ENCODE peak calls at places on chromosomes 5 and 9, in ten cellular contexts. One of them, this sample, is unnamed.

GRCh38 chr5:166509085-166509484 is 1782.4 kb upstream of the WWC1 start:
- DNase-seq in NB4: peak
- DNase-seq in AG04450: no peak
- DNase-seq in GM06990: no peak
- DNase-seq in naive thymus-derived CD4-positive, alpha-beta T cell: no peak
- DNase-seq in GM12865: no peak
- DNase-seq in psoas muscle: no peak
- DNase-seq in mucosa of descending colon: no peak
- DNase-seq in heart left ventricle: no peak
- DNase-seq in kidney: no peak
- DNase-seq in this sample: peak

GRCh38 chr5:72268753-72269410 is 51.2 kb downstream of the MRPS27 start:
- DNase-seq in NB4: peak
- DNase-seq in AG04450: no peak
- DNase-seq in GM06990: peak
- DNase-seq in naive thymus-derived CD4-positive, alpha-beta T cell: peak
- DNase-seq in GM12865: peak
- DNase-seq in psoas muscle: no peak
- DNase-seq in mucosa of descending colon: peak
- DNase-seq in heart left ventricle: peak
- DNase-seq in kidney: no peak
- DNase-seq in this sample: peak

GRCh38 chr5:45098483-45098882 is 289.7 kb downstream of the MRPS30 start:
- DNase-seq in NB4: no peak
- DNase-seq in AG04450: no peak
- DNase-seq in GM06990: no peak
- DNase-seq in naive thymus-derived CD4-positive, alpha-beta T cell: no peak
- DNase-seq in GM12865: peak
- DNase-seq in psoas muscle: no peak
- DNase-seq in mucosa of descending colon: no peak
- DNase-seq in heart left ventricle: no peak
- DNase-seq in kidney: no peak
- DNase-seq in this sample: no peak

GRCh38 chr5:138824924-138825863 is 49.9 kb downstream of the LRRTM2 start:
- DNase-seq in NB4: peak
- DNase-seq in AG04450: no peak
- DNase-seq in GM06990: peak
- DNase-seq in naive thymus-derived CD4-positive, alpha-beta T cell: peak
- DNase-seq in GM12865: peak
- DNase-seq in psoas muscle: no peak
- DNase-seq in mucosa of descending colon: no peak
- DNase-seq in heart left ventricle: no peak
- DNase-seq in kidney: no peak
- DNase-seq in this sample: peak

GRCh38 chr9:113634597-113635515 is 171.3 kb downstream of the RGS3 start:
- DNase-seq in NB4: no peak
- DNase-seq in AG04450: no peak
- DNase-seq in GM06990: no peak
- DNase-seq in naive thymus-derived CD4-positive, alpha-beta T cell: no peak
- DNase-seq in GM12865: no peak
- DNase-seq in psoas muscle: no peak
- DNase-seq in mucosa of descending colon: no peak
- DNase-seq in heart left ventricle: no peak
- DNase-seq in kidney: no peak
- DNase-seq in this sample: no peak

GRCh38 chr9:33813712-33814641 is 3.0 kb upstream of the UBE2R2 start:
- DNase-seq in NB4: peak
- DNase-seq in AG04450: no peak
- DNase-seq in GM06990: peak
- DNase-seq in naive thymus-derived CD4-positive, alpha-beta T cell: peak
- DNase-seq in GM12865: peak
- DNase-seq in psoas muscle: no peak
- DNase-seq in mucosa of descending colon: no peak
- DNase-seq in heart left ventricle: no peak
- DNase-seq in kidney: peak
- DNase-seq in this sample: peak

GRCh38 chr5:55694152-55694830 is 17.8 kb downstream of the SLC38A9 start:
- DNase-seq in NB4: peak
- DNase-seq in AG04450: no peak
- DNase-seq in GM06990: no peak
- DNase-seq in naive thymus-derived CD4-positive, alpha-beta T cell: no peak
- DNase-seq in GM12865: peak
- DNase-seq in psoas muscle: no peak
- DNase-seq in mucosa of descending colon: no peak
- DNase-seq in heart left ventricle: no peak
- DNase-seq in kidney: no peak
- DNase-seq in this sample: peak

GRCh38 chr9:89080193-89080592 is 88.9 kb downstream of the S1PR3 start:
- DNase-seq in NB4: no peak
- DNase-seq in AG04450: no peak
- DNase-seq in GM06990: no peak
- DNase-seq in naive thymus-derived CD4-positive, alpha-beta T cell: no peak
- DNase-seq in GM12865: no peak
- DNase-seq in psoas muscle: peak
- DNase-seq in mucosa of descending colon: no peak
- DNase-seq in heart left ventricle: peak
- DNase-seq in kidney: peak
- DNase-seq in this sample: no peak

GRCh38 chr9:38358390-38359296 is 33.9 kb upstream of the ALDH1B1 start:
- DNase-seq in NB4: no peak
- DNase-seq in AG04450: no peak
- DNase-seq in GM06990: no peak
- DNase-seq in naive thymus-derived CD4-positive, alpha-beta T cell: no peak
- DNase-seq in GM12865: no peak
- DNase-seq in psoas muscle: no peak
- DNase-seq in mucosa of descending colon: no peak
- DNase-seq in heart left ventricle: no peak
- DNase-seq in kidney: no peak
- DNase-seq in this sample: no peak

DNA sequence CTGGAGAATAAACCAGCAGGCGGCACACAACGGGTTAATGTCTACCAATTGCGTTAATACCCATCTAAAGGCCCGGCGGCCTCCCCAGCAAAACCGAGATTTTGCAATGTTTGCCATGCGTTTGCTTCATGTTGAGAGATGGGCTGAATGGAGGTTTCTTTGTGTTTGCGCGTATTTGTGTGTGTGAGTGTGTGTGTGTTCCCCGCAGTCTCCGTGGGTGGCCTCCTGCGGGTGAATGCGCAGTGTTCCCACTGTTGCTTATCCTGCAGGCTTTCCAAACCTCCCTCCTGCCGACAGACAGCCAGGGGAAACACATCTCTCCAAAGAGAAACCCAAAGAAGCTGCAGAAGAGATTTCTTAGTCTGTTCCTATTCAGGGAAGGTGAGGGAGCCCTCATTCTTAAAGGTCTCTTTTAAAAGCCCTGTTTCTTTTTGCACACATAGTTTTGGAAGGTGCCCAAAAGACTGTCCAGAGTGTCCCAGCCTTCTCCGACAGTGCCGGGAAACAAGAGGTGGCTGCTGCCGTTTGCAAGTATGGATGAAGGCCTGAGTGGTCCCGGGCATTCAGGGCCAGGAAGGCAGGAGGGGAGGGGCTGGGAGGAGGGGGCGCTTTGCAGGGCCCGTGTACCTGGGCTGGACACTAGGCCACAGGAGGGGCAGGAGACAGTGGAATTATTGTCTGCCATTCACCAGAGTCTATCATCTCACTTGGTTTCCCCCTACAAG is 103.8 kb upstream of the ERCC6L2 start:
- DNase-seq in NB4: no peak
- DNase-seq in AG04450: no peak
- DNase-seq in GM06990: no peak
- DNase-seq in naive thymus-derived CD4-positive, alpha-beta T cell: no peak
- DNase-seq in GM12865: no peak
- DNase-seq in psoas muscle: peak
- DNase-seq in mucosa of descending colon: no peak
- DNase-seq in heart left ventricle: no peak
- DNase-seq in kidney: peak
- DNase-seq in this sample: no peak
- H3K4me3 ChIP-seq in NB4: no peak
- H3K4me3 ChIP-seq in AG04450: no peak
- H3K4me3 ChIP-seq in GM06990: no peak
- H3K4me3 ChIP-seq in naive thymus-derived CD4-positive, alpha-beta T cell: no peak
- H3K4me3 ChIP-seq in GM12865: no peak
- H3K4me3 ChIP-seq in psoas muscle: no peak
- H3K4me3 ChIP-seq in mucosa of descending colon: no peak
- H3K4me3 ChIP-seq in heart left ventricle: no peak
- H3K4me3 ChIP-seq in kidney: no peak
- H3K4me3 ChIP-seq in this sample: no peak

DNA sequence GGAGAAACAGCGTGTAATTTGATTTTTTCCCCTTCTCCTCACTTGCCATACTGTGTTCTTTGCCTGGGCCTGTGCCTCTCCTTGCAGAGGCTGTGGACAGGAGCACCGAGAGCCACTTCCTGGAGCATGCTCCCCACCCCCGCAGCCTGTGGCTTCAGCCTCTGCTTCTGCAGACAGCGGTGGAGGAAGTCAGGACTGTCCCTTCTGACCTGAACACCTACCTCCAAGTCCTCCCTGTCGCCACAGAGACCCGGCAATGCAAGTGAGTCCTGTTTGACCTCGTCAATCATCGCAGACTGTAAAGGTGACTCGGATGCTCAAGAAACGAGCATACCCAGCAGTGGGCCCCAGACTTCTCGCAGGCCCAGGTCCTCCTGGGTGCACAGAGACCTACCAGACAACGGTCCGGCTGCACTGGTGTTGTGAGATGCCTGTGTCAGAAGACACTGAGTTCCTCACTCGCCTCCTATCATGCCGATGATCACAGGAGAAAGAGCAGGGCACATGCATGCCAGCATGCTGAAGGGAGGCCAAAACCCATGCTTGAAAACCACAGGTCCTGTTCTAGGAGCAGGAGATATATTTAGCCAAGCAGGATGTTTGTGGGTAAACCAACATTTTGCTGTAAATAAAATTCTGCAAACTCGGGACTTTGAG is 198.8 kb downstream of the AUH start:
- DNase-seq in NB4: peak
- DNase-seq in AG04450: no peak
- DNase-seq in GM06990: peak
- DNase-seq in naive thymus-derived CD4-positive, alpha-beta T cell: no peak
- DNase-seq in GM12865: peak
- DNase-seq in psoas muscle: no peak
- DNase-seq in mucosa of descending colon: peak
- DNase-seq in heart left ventricle: no peak
- DNase-seq in kidney: peak
- DNase-seq in this sample: peak
- H3K4me3 ChIP-seq in NB4: peak
- H3K4me3 ChIP-seq in AG04450: no peak
- H3K4me3 ChIP-seq in GM06990: no peak
- H3K4me3 ChIP-seq in naive thymus-derived CD4-positive, alpha-beta T cell: peak
- H3K4me3 ChIP-seq in GM12865: no peak
- H3K4me3 ChIP-seq in psoas muscle: no peak
- H3K4me3 ChIP-seq in mucosa of descending colon: no peak
- H3K4me3 ChIP-seq in heart left ventricle: no peak
- H3K4me3 ChIP-seq in kidney: no peak
- H3K4me3 ChIP-seq in this sample: peak

DNA sequence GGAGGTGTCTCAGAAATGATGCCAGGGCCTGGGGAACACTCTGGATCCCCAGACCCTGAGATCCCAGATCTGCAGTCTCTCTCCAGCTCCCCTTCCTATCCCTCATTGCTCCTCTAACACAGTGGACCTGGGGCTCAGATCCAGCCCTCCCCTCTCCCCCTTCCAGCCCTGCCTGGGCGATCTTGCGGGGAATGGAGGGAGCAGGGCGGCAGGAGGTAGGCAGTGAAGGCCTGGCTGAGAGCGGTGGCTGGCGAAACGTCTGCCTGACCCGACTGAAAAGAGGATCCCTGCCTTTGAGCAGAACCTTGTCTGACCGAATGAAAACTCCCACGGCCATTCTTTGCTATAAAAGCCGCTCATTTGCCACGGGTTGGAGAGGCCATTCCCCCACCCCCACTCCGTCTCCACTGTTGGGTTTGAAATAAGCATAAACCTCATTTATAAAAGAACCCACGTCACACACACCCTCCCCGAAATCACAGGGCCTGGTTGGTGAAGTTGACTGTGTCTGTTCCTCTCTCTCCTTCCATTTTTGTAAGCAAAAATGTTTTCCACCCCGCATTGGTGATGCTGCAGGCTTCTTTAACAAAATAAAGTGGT is 8.8 kb downstream of the MSX2 start:
- DNase-seq in NB4: no peak
- DNase-seq in AG04450: no peak
- DNase-seq in GM06990: no peak
- DNase-seq in naive thymus-derived CD4-positive, alpha-beta T cell: no peak
- DNase-seq in GM12865: no peak
- DNase-seq in psoas muscle: no peak
- DNase-seq in mucosa of descending colon: no peak
- DNase-seq in heart left ventricle: no peak
- DNase-seq in kidney: no peak
- DNase-seq in this sample: no peak
- H3K4me3 ChIP-seq in NB4: no peak
- H3K4me3 ChIP-seq in AG04450: no peak
- H3K4me3 ChIP-seq in GM06990: no peak
- H3K4me3 ChIP-seq in naive thymus-derived CD4-positive, alpha-beta T cell: no peak
- H3K4me3 ChIP-seq in GM12865: no peak
- H3K4me3 ChIP-seq in psoas muscle: no peak
- H3K4me3 ChIP-seq in mucosa of descending colon: no peak
- H3K4me3 ChIP-seq in heart left ventricle: no peak
- H3K4me3 ChIP-seq in kidney: no peak
- H3K4me3 ChIP-seq in this sample: no peak

GRCh38 chr5:181160144-181160754 is 12.9 kb downstream of the OR2V2 start:
- DNase-seq in NB4: no peak
- DNase-seq in AG04450: no peak
- DNase-seq in GM06990: peak
- DNase-seq in naive thymus-derived CD4-positive, alpha-beta T cell: peak
- DNase-seq in GM12865: peak
- DNase-seq in psoas muscle: peak
- DNase-seq in mucosa of descending colon: peak
- DNase-seq in heart left ventricle: peak
- DNase-seq in kidney: no peak
- DNase-seq in this sample: peak
- H3K4me3 ChIP-seq in NB4: no peak
- H3K4me3 ChIP-seq in AG04450: peak
- H3K4me3 ChIP-seq in GM06990: peak
- H3K4me3 ChIP-seq in naive thymus-derived CD4-positive, alpha-beta T cell: peak
- H3K4me3 ChIP-seq in GM12865: peak
- H3K4me3 ChIP-seq in psoas muscle: peak
- H3K4me3 ChIP-seq in mucosa of descending colon: no peak
- H3K4me3 ChIP-seq in heart left ventricle: peak
- H3K4me3 ChIP-seq in kidney: no peak
- H3K4me3 ChIP-seq in this sample: peak

GRCh38 chr5:1386274-1386717 is 41.4 kb upstream of the CLPTM1L start:
- DNase-seq in NB4: peak
- DNase-seq in AG04450: no peak
- DNase-seq in GM06990: peak
- DNase-seq in naive thymus-derived CD4-positive, alpha-beta T cell: no peak
- DNase-seq in GM12865: peak
- DNase-seq in psoas muscle: peak
- DNase-seq in mucosa of descending colon: peak
- DNase-seq in heart left ventricle: peak
- DNase-seq in kidney: peak
- DNase-seq in this sample: peak
- H3K4me3 ChIP-seq in NB4: peak
- H3K4me3 ChIP-seq in AG04450: peak
- H3K4me3 ChIP-seq in GM06990: peak
- H3K4me3 ChIP-seq in naive thymus-derived CD4-positive, alpha-beta T cell: peak
- H3K4me3 ChIP-seq in GM12865: peak
- H3K4me3 ChIP-seq in psoas muscle: peak
- H3K4me3 ChIP-seq in mucosa of descending colon: peak
- H3K4me3 ChIP-seq in heart left ventricle: peak
- H3K4me3 ChIP-seq in kidney: peak
- H3K4me3 ChIP-seq in this sample: peak

This sample was measured in Jurkat, Clone E6-1.